ENCODE peak calls at places on chromosomes 5 and 9, in four cellular contexts. Z is stomach, N is foreskin keratinocyte, A is amygdala. R is an unnamed sample.

GRCh38 chr9:77946969-77947368 is 84.6 kb downstream of the GNAQ start:
- DNase-seq in N (no peak), A (no peak), Z (peak), R (no peak)

GRCh38 chr5:139475865-139476651 is 5.3 kb downstream of the SMIM33 start:
- DNase-seq in Z (no peak), N (no peak), A (no peak), R (no peak)

GRCh38 chr5:135482383-135482933 is 30.3 kb upstream of the TIFAB start:
- DNase-seq in Z (no peak), A (no peak), N (no peak), R (no peak)

GRCh38 chr5:172765766-172766286 is 5.2 kb downstream of the DUSP1 start:
- DNase-seq in N (no peak), A (no peak), Z (no peak), R (no peak)

GRCh38 chr5:40437452-40437861 is 242.3 kb upstream of the PTGER4 start:
- DNase-seq in A (no peak), Z (no peak), N (peak), R (no peak)

GRCh38 chr5:174667526-174667925 is 56.9 kb upstream of the MSX2 start:
- DNase-seq in Z (no peak), A (no peak), N (no peak), R (no peak)

GRCh38 chr5:124908603-124909451 is 162.4 kb upstream of the ZNF608 start:
- DNase-seq in N (no peak), Z (peak), A (no peak), R (no peak)

GRCh38 chr9:1049641-1050040 is 516 bp upstream of the DMRT2 start:
- DNase-seq in A (no peak), Z (no peak), N (no peak), R (no peak)

GRCh38 chr5:97629281-97629680 is 446.2 kb upstream of the RIOK2 start:
- DNase-seq in A (no peak), N (no peak), Z (no peak), R (no peak)

GRCh38 chr5:65483474-65484346 is 2.0 kb upstream of the ADAMTS6 start:
- DNase-seq in A (no peak), Z (no peak), N (peak), R (no peak)

GRCh38 chr5:37842048-37842447 is 2.2 kb upstream of the GDNF start:
- DNase-seq in N (no peak), Z (no peak), A (no peak), R (no peak)

GRCh38 chr5:157142317-157143126 is at the start of gene MED7:
- DNase-seq in Z (peak), N (peak), A (peak), R (peak)

GRCh38 chr5:175317872-175318271 is 126.1 kb downstream of the DRD1 start:
- DNase-seq in A (no peak), Z (no peak), N (no peak), R (no peak)

GRCh38 chr9:133735415-133735775 is 2.8 kb downstream of the SARDH start:
- DNase-seq in A (no peak), N (no peak), Z (peak), R (no peak)

GRCh38 chr9:77808750-77809079 is 160.6 kb upstream of the GNA14 start:
- DNase-seq in A (no peak), Z (no peak), N (no peak), R (no peak)

GRCh38 chr5:68225188-68225910 is 9.8 kb downstream of the PIK3R1 start:
- DNase-seq in Z (peak), N (peak), A (no peak), R (no peak)

GRCh38 chr5:109532773-109533364 is 123.1 kb upstream of the PJA2 start:
- DNase-seq in N (no peak), Z (no peak), A (no peak), R (no peak)

GRCh38 chr5:174608631-174609097 is 115.7 kb upstream of the MSX2 start:
- DNase-seq in Z (peak), A (peak), N (peak), R (no peak)

GRCh38 chr5:989961-990530 is 18.6 kb upstream of the NKD2 start:
- DNase-seq in N (no peak), A (no peak), Z (peak), R (no peak)

GRCh38 chr5:137727623-137728022 is 8.3 kb downstream of the KLHL3 start:
- DNase-seq in A (no peak), N (no peak), Z (no peak), R (no peak)

GRCh38 chr9:103533318-103533717 is 538.2 kb downstream of the CYLC2 start:
- DNase-seq in N (no peak), A (no peak), Z (no peak), R (no peak)

GRCh38 chr9:91186311-91187101 is 175.2 kb downstream of the AUH start:
- DNase-seq in A (no peak), N (no peak), Z (peak), R (no peak)

GRCh38 chr5:9339206-9339818 is 206.6 kb downstream of the SEMA5A start:
- DNase-seq in N (no peak), Z (no peak), A (no peak), R (peak)

GRCh38 chr5:463952-464351 is 21.0 kb downstream of the EXOC3 start:
- DNase-seq in A (no peak), N (no peak), Z (no peak), R (no peak)

GRCh38 chr5:108266235-108266634 is 115.7 kb downstream of the FBXL17 start:
- DNase-seq in A (no peak), N (peak), Z (no peak), R (no peak)

GRCh38 chr5:54217826-54218503 is 92.4 kb downstream of the ARL15 start:
- DNase-seq in Z (peak), A (no peak), N (no peak), R (peak)

GRCh38 chr9:78115073-78115472 is 83.5 kb upstream of the GNAQ start:
- DNase-seq in A (no peak), Z (no peak), N (no peak), R (no peak)

GRCh38 chr5:157740211-157740610 is 3.3 kb upstream of the LSM11 start:
- DNase-seq in N (no peak), A (no peak), Z (no peak), R (peak)

GRCh38 chr5:61327761-61328753 is 4.0 kb upstream of the ZSWIM6 start:
- DNase-seq in N (peak), Z (no peak), A (no peak), R (no peak)

GRCh38 chr9:129342591-129342990 is 164.5 kb upstream of the IER5L start:
- DNase-seq in Z (no peak), N (no peak), A (no peak), R (no peak)

GRCh38 chr9:1878817-1879216 is 136.3 kb upstream of the SMARCA2 start:
- DNase-seq in N (no peak), A (no peak), Z (no peak), R (no peak)